ENCODE peak calls at places on chromosomes 4 and X, in four cellular contexts. X, U, F and P are unnamed samples.

GRCh38 chrX:68508799-68509198 is 9.9 kb downstream of the YIPF6 start:
- DNase-seq in X (no peak), U (no peak), F (no peak), P (no peak)

GRCh38 chr4:128468485-128468989 is 180.9 kb upstream of the PGRMC2 start:
- DNase-seq in X (no peak), U (no peak), F (no peak), P (no peak)

GRCh38 chr4:54902261-54902660 is 223.1 kb downstream of the KDR start:
- DNase-seq in X (no peak), U (no peak), F (no peak), P (no peak)

GRCh38 chr4:3521621-3522325 is 10.4 kb downstream of the LRPAP1 start:
- DNase-seq in X (peak), U (no peak), F (peak), P (no peak)

GRCh38 chr4:78846258-78846657 is 70.1 kb downstream of the BMP2K start:
- DNase-seq in X (no peak), U (no peak), F (no peak), P (no peak)

GRCh38 chr4:31984872-31985271 is 1264.7 kb downstream of the PCDH7 start:
- DNase-seq in X (no peak), U (no peak), F (no peak), P (no peak)

GRCh38 chr4:113935190-113935589 is 44.3 kb downstream of the ARSJ start:
- DNase-seq in X (no peak), U (no peak), F (no peak), P (no peak)

GRCh38 chrX:46311581-46312120 is 233.6 kb downstream of the ZNF674 start:
- DNase-seq in X (no peak), U (no peak), F (no peak), P (no peak)

GRCh38 chr4:74618659-74619058 is 173.7 kb downstream of the AREG start:
- DNase-seq in X (no peak), U (no peak), F (no peak), P (no peak)

GRCh38 chrX:72006461-72006860 is 95.8 kb downstream of the NHSL2 start:
- DNase-seq in X (no peak), U (no peak), F (no peak), P (no peak)

GRCh38 chrX:12021708-12022107 is 116.6 kb upstream of the FRMPD4 start:
- DNase-seq in X (no peak), U (no peak), F (no peak), P (no peak)

GRCh38 chr4:150609131-150609530 is 27.2 kb downstream of the MAB21L2 start:
- DNase-seq in X (no peak), U (no peak), F (no peak), P (no peak)

GRCh38 chr4:38686682-38687081 is 22.7 kb downstream of the KLF3 start:
- DNase-seq in X (no peak), U (no peak), F (no peak), P (no peak)

GRCh38 chr4:168550071-168550766 is 53.4 kb downstream of the PALLD start:
- DNase-seq in X (no peak), U (no peak), F (no peak), P (no peak)

GRCh38 chr4:54607067-54607466 is 50.7 kb upstream of the KIT start:
- DNase-seq in X (no peak), U (no peak), F (no peak), P (no peak)

GRCh38 chrX:140343226-140343873 is 161.5 kb downstream of the SOX3 start:
- DNase-seq in X (no peak), U (no peak), F (no peak), P (no peak)

GRCh38 chr4:80071643-80072606 is 1.1 kb downstream of the ANTXR2 start:
- DNase-seq in X (peak), U (peak), F (peak), P (peak)

GRCh38 chr4:21134994-21135393 is 434.7 kb downstream of the PACRGL start:
- DNase-seq in X (no peak), U (peak), F (no peak), P (no peak)

GRCh38 chr4:102620697-102621497 is 119.7 kb downstream of the NFKB1 start:
- DNase-seq in X (no peak), U (no peak), F (no peak), P (no peak)

GRCh38 chr4:85478576-85478975 is 3.6 kb downstream of the ARHGAP24 start:
- DNase-seq in X (no peak), U (no peak), F (no peak), P (no peak)

GRCh38 chr4:54213001-54213400 is 16.1 kb upstream of the PDGFRA start:
- DNase-seq in X (no peak), U (no peak), F (no peak), P (no peak)

GRCh38 chrX:9133426-9133825 is 99.5 kb upstream of the FAM9B start:
- DNase-seq in X (no peak), U (no peak), F (no peak), P (no peak)

GRCh38 chrX:25012433-25012735 is 3.4 kb downstream of the ARX start:
- DNase-seq in X (no peak), U (no peak), F (peak), P (peak)

GRCh38 chrX:103212749-103213457 is 2.0 kb upstream of the BEX4 start:
- DNase-seq in X (no peak), U (no peak), F (no peak), P (no peak)

GRCh38 chr4:138050601-138051000 is 191.5 kb downstream of the SLC7A11 start:
- DNase-seq in X (no peak), U (no peak), F (peak), P (no peak)
- TF ChIP-seq CTCF in X (no peak), U (no peak), F (no peak), P (no peak)

GRCh38 chrX:55008571-55009358 is 8.6 kb downstream of the APEX2 start:
- DNase-seq in X (no peak), U (no peak), F (no peak), P (no peak)

GRCh38 chrX:55014897-55015299 is 14.7 kb downstream of the APEX2 start:
- DNase-seq in X (no peak), U (no peak), F (no peak), P (no peak)

GRCh38 chrX:55006827-55007621 is 6.9 kb downstream of the APEX2 start:
- DNase-seq in X (no peak), U (no peak), F (no peak), P (no peak)

GRCh38 chrX:55007633-55008032 is 7.5 kb downstream of the APEX2 start:
- DNase-seq in X (no peak), U (no peak), F (no peak), P (no peak)

GRCh38 chrX:55011294-55011693 is 11.1 kb downstream of the APEX2 start:
- DNase-seq in X (no peak), U (no peak), F (no peak), P (no peak)
- TF ChIP-seq CTCF in X (no peak), U (peak), F (no peak), P (peak)

GRCh38 chrX:10722804-10723364 is 102.5 kb upstream of the MID1 start:
- DNase-seq in X (no peak), U (peak), F (peak), P (peak)

GRCh38 chrX:10729000-10729399 is 108.6 kb upstream of the MID1 start:
- DNase-seq in X (no peak), U (no peak), F (no peak), P (no peak)

GRCh38 chrX:10726647-10727046 is 106.3 kb upstream of the MID1 start:
- DNase-seq in X (no peak), U (no peak), F (no peak), P (no peak)

GRCh38 chrX:10725071-10725470 is 104.7 kb upstream of the MID1 start:
- DNase-seq in X (no peak), U (no peak), F (no peak), P (no peak)
- TF ChIP-seq CTCF in X (no peak), U (peak), F (peak), P (peak)

GRCh38 chr4:25991296-25991695 is 77.3 kb downstream of the SMIM20 start:
- DNase-seq in X (no peak), U (no peak), F (no peak), P (no peak)
- TF ChIP-seq CTCF in X (no peak), U (no peak), F (no peak), P (no peak)

DNA sequence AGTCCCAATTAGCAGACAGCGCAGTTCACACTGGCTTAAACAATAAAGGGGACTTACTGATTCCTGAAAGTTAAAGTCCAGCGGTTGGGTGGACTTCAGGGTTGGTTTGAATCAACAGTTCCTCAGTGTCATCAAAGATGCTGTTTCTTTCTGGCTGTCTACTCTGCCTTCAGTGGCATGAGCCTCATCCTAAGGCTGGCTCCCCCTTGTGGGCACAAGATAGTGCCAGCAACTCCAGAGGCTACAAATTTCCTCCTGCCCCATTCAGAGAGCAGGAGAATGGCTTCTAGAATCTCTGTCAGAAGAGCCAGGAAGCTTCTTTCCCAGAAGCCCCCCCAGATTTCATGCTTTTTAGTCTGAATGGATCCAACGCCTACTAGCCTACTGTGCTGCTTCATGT is 82.4 kb upstream of the MTM1 start:
- DNase-seq in X (no peak), U (peak), F (peak), P (peak)
- TF ChIP-seq CTCF in X (peak), U (peak), F (peak), P (peak)